ENCODE peak calls at places on chromosomes 4 and X, in seven cellular contexts. One of them, this sample, is unnamed.

GRCh38 chr4:53122280-53123116 is 243.4 kb downstream of the SCFD2 start:
- DNase-seq in HTR-8/SVneo: no peak
- DNase-seq in breast epithelium: no peak
- DNase-seq in natural killer cell: no peak
- DNase-seq in WTC11: no peak
- DNase-seq in NCI-H1417: no peak
- DNase-seq in HL-60: no peak
- DNase-seq in this sample: no peak

GRCh38 chr4:56843421-56843899 is 22.0 kb upstream of the SPINK2 start:
- DNase-seq in natural killer cell: no peak
- DNase-seq in HTR-8/SVneo: no peak
- DNase-seq in breast epithelium: no peak
- DNase-seq in WTC11: peak; percentile 23
- DNase-seq in NCI-H1417: no peak
- DNase-seq in HL-60: peak; percentile 18
- DNase-seq in this sample: no peak

GRCh38 chrX:131812847-131813825 is 210.0 kb upstream of the STK26 start:
- DNase-seq in breast epithelium: peak; percentile 87
- DNase-seq in WTC11: no peak
- DNase-seq in HTR-8/SVneo: no peak
- DNase-seq in HL-60: peak; percentile 87
- DNase-seq in NCI-H1417: peak; percentile 62
- DNase-seq in natural killer cell: peak; percentile 60
- DNase-seq in this sample: peak; percentile 76

GRCh38 chr4:36206012-36206411 is 38.3 kb downstream of the ARAP2 start:
- DNase-seq in HL-60: no peak
- DNase-seq in NCI-H1417: no peak
- DNase-seq in breast epithelium: no peak
- DNase-seq in natural killer cell: no peak
- DNase-seq in HTR-8/SVneo: no peak
- DNase-seq in WTC11: no peak
- DNase-seq in this sample: no peak

GRCh38 chr4:163243297-163243981 is 76.7 kb upstream of the NAF1 start:
- DNase-seq in HL-60: no peak
- DNase-seq in HTR-8/SVneo: no peak
- DNase-seq in breast epithelium: no peak
- DNase-seq in WTC11: no peak
- DNase-seq in NCI-H1417: no peak
- DNase-seq in natural killer cell: no peak
- DNase-seq in this sample: no peak

GRCh38 chr4:126778348-126778747 is 854.4 kb upstream of the INTU start:
- DNase-seq in NCI-H1417: no peak
- DNase-seq in breast epithelium: no peak
- DNase-seq in natural killer cell: no peak
- DNase-seq in HTR-8/SVneo: no peak
- DNase-seq in HL-60: no peak
- DNase-seq in WTC11: no peak
- DNase-seq in this sample: peak; percentile 59

GRCh38 chr4:38034986-38035882 is 75.0 kb downstream of the PTTG2 start:
- DNase-seq in NCI-H1417: peak; percentile 84
- DNase-seq in WTC11: no peak
- DNase-seq in natural killer cell: no peak
- DNase-seq in HL-60: peak; percentile 56
- DNase-seq in HTR-8/SVneo: peak; percentile 49
- DNase-seq in breast epithelium: no peak
- DNase-seq in this sample: no peak

GRCh38 chrX:132071260-132071659 is 48.2 kb downstream of the STK26 start:
- DNase-seq in NCI-H1417: no peak
- DNase-seq in HTR-8/SVneo: no peak
- DNase-seq in WTC11: no peak
- DNase-seq in natural killer cell: no peak
- DNase-seq in HL-60: no peak
- DNase-seq in breast epithelium: no peak
- DNase-seq in this sample: no peak

GRCh38 chrX:5142644-5143043 is 1086.0 kb downstream of the NLGN4X start:
- DNase-seq in natural killer cell: no peak
- DNase-seq in NCI-H1417: no peak
- DNase-seq in HL-60: no peak
- DNase-seq in WTC11: no peak
- DNase-seq in breast epithelium: no peak
- DNase-seq in HTR-8/SVneo: no peak
- DNase-seq in this sample: no peak

GRCh38 chrX:30800901-30801300 is 88.2 kb downstream of the TAB3 start:
- DNase-seq in NCI-H1417: no peak
- DNase-seq in HTR-8/SVneo: no peak
- DNase-seq in natural killer cell: no peak
- DNase-seq in WTC11: no peak
- DNase-seq in HL-60: no peak
- DNase-seq in breast epithelium: no peak
- DNase-seq in this sample: no peak

GRCh38 chr4:101792056-101792575 is 1.6 kb downstream of the BANK1 start:
- DNase-seq in breast epithelium: no peak
- DNase-seq in NCI-H1417: no peak
- DNase-seq in natural killer cell: no peak
- DNase-seq in WTC11: no peak
- DNase-seq in HTR-8/SVneo: no peak
- DNase-seq in HL-60: no peak
- DNase-seq in this sample: no peak

GRCh38 chr4:172207258-172207657 is 394.1 kb downstream of the GALNTL6 start:
- DNase-seq in HTR-8/SVneo: no peak
- DNase-seq in WTC11: no peak
- DNase-seq in NCI-H1417: no peak
- DNase-seq in HL-60: no peak
- DNase-seq in natural killer cell: no peak
- DNase-seq in breast epithelium: no peak
- DNase-seq in this sample: no peak

GRCh38 chr4:52095374-52095773 is 44.3 kb downstream of the SPATA18 start:
- DNase-seq in breast epithelium: no peak
- DNase-seq in HTR-8/SVneo: no peak
- DNase-seq in natural killer cell: no peak
- DNase-seq in HL-60: no peak
- DNase-seq in WTC11: no peak
- DNase-seq in NCI-H1417: no peak
- DNase-seq in this sample: no peak

GRCh38 chr4:141569141-141569540 is 67.2 kb upstream of the IL15 start:
- DNase-seq in WTC11: no peak
- DNase-seq in HTR-8/SVneo: peak; percentile 10
- DNase-seq in natural killer cell: no peak
- DNase-seq in NCI-H1417: no peak
- DNase-seq in HL-60: no peak
- DNase-seq in breast epithelium: no peak
- DNase-seq in this sample: no peak

GRCh38 chrX:7111518-7111917 is 36.0 kb upstream of the STS start:
- DNase-seq in breast epithelium: no peak
- DNase-seq in NCI-H1417: no peak
- DNase-seq in HTR-8/SVneo: no peak
- DNase-seq in natural killer cell: no peak
- DNase-seq in HL-60: no peak
- DNase-seq in WTC11: no peak
- DNase-seq in this sample: no peak

GRCh38 chrX:16320765-16321355 is 153.6 kb downstream of the MAGEB17 start:
- DNase-seq in natural killer cell: no peak
- DNase-seq in HTR-8/SVneo: peak; percentile 13
- DNase-seq in NCI-H1417: no peak
- DNase-seq in HL-60: no peak
- DNase-seq in WTC11: no peak
- DNase-seq in breast epithelium: no peak
- DNase-seq in this sample: peak; percentile 9

GRCh38 chrX:45083314-45083713 is 117.4 kb downstream of the DIPK2B start:
- DNase-seq in NCI-H1417: no peak
- DNase-seq in HL-60: peak; percentile 28
- DNase-seq in natural killer cell: no peak
- DNase-seq in breast epithelium: no peak
- DNase-seq in HTR-8/SVneo: no peak
- DNase-seq in WTC11: no peak
- DNase-seq in this sample: no peak

GRCh38 chrX:112888916-112889315 is 48.3 kb upstream of the AMOT start:
- DNase-seq in HL-60: no peak
- DNase-seq in natural killer cell: no peak
- DNase-seq in NCI-H1417: no peak
- DNase-seq in HTR-8/SVneo: no peak
- DNase-seq in WTC11: no peak
- DNase-seq in breast epithelium: no peak
- DNase-seq in this sample: no peak

GRCh38 chrX:121781991-121782390 is 734.6 kb downstream of the GLUD2 start:
- DNase-seq in HTR-8/SVneo: no peak
- DNase-seq in HL-60: no peak
- DNase-seq in WTC11: no peak
- DNase-seq in NCI-H1417: no peak
- DNase-seq in breast epithelium: no peak
- DNase-seq in natural killer cell: no peak
- DNase-seq in this sample: no peak

GRCh38 chrX:133413218-133413925 is 1.9 kb downstream of the GPC4 start:
- DNase-seq in NCI-H1417: no peak
- DNase-seq in WTC11: no peak
- DNase-seq in natural killer cell: no peak
- DNase-seq in breast epithelium: no peak
- DNase-seq in HL-60: no peak
- DNase-seq in HTR-8/SVneo: no peak
- DNase-seq in this sample: no peak

GRCh38 chr4:184845367-184846011 is 19.7 kb upstream of the ACSL1 start:
- DNase-seq in WTC11: no peak
- DNase-seq in HTR-8/SVneo: peak; percentile 32
- DNase-seq in natural killer cell: no peak
- DNase-seq in HL-60: no peak
- DNase-seq in NCI-H1417: no peak
- DNase-seq in breast epithelium: no peak
- DNase-seq in this sample: peak; percentile 55

GRCh38 chrX:117138070-117138469 is 675.3 kb upstream of the CT83 start:
- DNase-seq in HL-60: no peak
- DNase-seq in HTR-8/SVneo: no peak
- DNase-seq in NCI-H1417: no peak
- DNase-seq in WTC11: no peak
- DNase-seq in breast epithelium: no peak
- DNase-seq in natural killer cell: no peak
- DNase-seq in this sample: no peak

GRCh38 chr4:169099775-169100180 is 89.7 kb upstream of the CBR4 start:
- DNase-seq in HTR-8/SVneo: no peak
- DNase-seq in WTC11: no peak
- DNase-seq in breast epithelium: no peak
- DNase-seq in NCI-H1417: no peak
- DNase-seq in natural killer cell: no peak
- DNase-seq in HL-60: no peak
- DNase-seq in this sample: peak; percentile 14

GRCh38 chr4:40702137-40702799 is 47.5 kb upstream of the NSUN7 start:
- DNase-seq in natural killer cell: no peak
- DNase-seq in NCI-H1417: no peak
- DNase-seq in HTR-8/SVneo: no peak
- DNase-seq in breast epithelium: no peak
- DNase-seq in HL-60: no peak
- DNase-seq in WTC11: no peak
- DNase-seq in this sample: no peak

GRCh38 chr4:16579866-16580265 is 318.6 kb downstream of the LDB2 start:
- DNase-seq in HTR-8/SVneo: no peak
- DNase-seq in breast epithelium: no peak
- DNase-seq in WTC11: no peak
- DNase-seq in HL-60: no peak
- DNase-seq in NCI-H1417: no peak
- DNase-seq in natural killer cell: no peak
- DNase-seq in this sample: peak; percentile 37

GRCh38 chrX:8738588-8739189 is 6.8 kb upstream of the ANOS1 start:
- DNase-seq in HTR-8/SVneo: no peak
- DNase-seq in breast epithelium: no peak
- DNase-seq in natural killer cell: no peak
- DNase-seq in NCI-H1417: peak; percentile 71
- DNase-seq in WTC11: peak; percentile 42
- DNase-seq in HL-60: peak; percentile 35
- DNase-seq in this sample: no peak

GRCh38 chrX:39869846-39870601 is 227.7 kb downstream of the BCOR start:
- DNase-seq in WTC11: no peak
- DNase-seq in natural killer cell: peak; percentile 61
- DNase-seq in HL-60: peak; percentile 14
- DNase-seq in breast epithelium: no peak
- DNase-seq in HTR-8/SVneo: peak; percentile 61
- DNase-seq in NCI-H1417: no peak
- DNase-seq in this sample: no peak

GRCh38 chr4:76377481-76377901 is 43.5 kb downstream of the CCDC158 start:
- DNase-seq in breast epithelium: no peak
- DNase-seq in NCI-H1417: no peak
- DNase-seq in natural killer cell: no peak
- DNase-seq in HL-60: no peak
- DNase-seq in WTC11: no peak
- DNase-seq in HTR-8/SVneo: no peak
- DNase-seq in this sample: no peak

GRCh38 chr4:101020956-101021355 is 326.4 kb downstream of the PPP3CA start:
- DNase-seq in HTR-8/SVneo: peak; percentile 14
- DNase-seq in natural killer cell: no peak
- DNase-seq in WTC11: no peak
- DNase-seq in HL-60: no peak
- DNase-seq in breast epithelium: no peak
- DNase-seq in NCI-H1417: no peak
- DNase-seq in this sample: no peak